ENCODE peak calls at places on chromosome 11, in ten cellular contexts. W, T, F, J, L, A, M, H, Z and Q are unnamed samples.

GRCh38 chr11:47986742-47987141 is 6.4 kb downstream of the PTPRJ start:
- DNase-seq in W (no peak), T (no peak), F (no peak), J (no peak), L (no peak), A (no peak), M (no peak), H (no peak), Z (no peak), Q (no peak)

GRCh38 chr11:66566221-66566620 is 2.2 kb downstream of the CTSF start:
- DNase-seq in W (no peak), T (no peak), F (no peak), J (no peak), L (no peak), A (no peak), M (no peak), H (no peak), Z (no peak), Q (no peak)

GRCh38 chr11:32290783-32291182 is 144.6 kb downstream of the WT1 start:
- DNase-seq in W (no peak), T (no peak), F (no peak), J (no peak), L (no peak), A (no peak), M (no peak), H (no peak), Z (no peak), Q (no peak)

GRCh38 chr11:119863811-119864601 is 135.0 kb upstream of the NECTIN1 start:
- DNase-seq in W (no peak), T (no peak), F (no peak), J (no peak), L (no peak), A (no peak), M (no peak), H (no peak), Z (no peak), Q (no peak)

GRCh38 chr11:33116535-33116934 is 44.7 kb downstream of the CSTF3 start:
- DNase-seq in W (no peak), T (no peak), F (no peak), J (peak), L (peak), A (no peak), M (no peak), H (peak), Z (no peak), Q (no peak)

GRCh38 chr11:65574963-65575567 is 788 bp upstream of the EHBP1L1 start:
- DNase-seq in W (peak), T (no peak), F (no peak), J (no peak), L (no peak), A (no peak), M (no peak), H (no peak), Z (peak), Q (no peak)

GRCh38 chr11:31262761-31263160 is 106.8 kb downstream of the DCDC1 start:
- DNase-seq in W (no peak), T (peak), F (no peak), J (peak), L (peak), A (no peak), M (no peak), H (no peak), Z (no peak), Q (peak)

GRCh38 chr11:35387341-35387982 is 31.9 kb downstream of the SLC1A2 start:
- DNase-seq in W (no peak), T (no peak), F (no peak), J (peak), L (peak), A (no peak), M (no peak), H (peak), Z (no peak), Q (no peak)

GRCh38 chr11:84476581-84476980 is 1150.6 kb downstream of the DLG2 start:
- DNase-seq in W (no peak), T (peak), F (no peak), J (no peak), L (peak), A (no peak), M (no peak), H (no peak), Z (no peak), Q (no peak)

GRCh38 chr11:118005224-118006152 is 19.3 kb downstream of the IL10RA start:
- DNase-seq in W (no peak), T (no peak), F (peak), J (no peak), L (no peak), A (no peak), M (no peak), H (no peak), Z (no peak), Q (no peak)

GRCh38 chr11:134643115-134643514 is 231.1 kb upstream of the B3GAT1 start:
- DNase-seq in W (no peak), T (no peak), F (peak), J (no peak), L (no peak), A (no peak), M (no peak), H (no peak), Z (no peak), Q (no peak)

GRCh38 chr11:46277623-46278386 is at the start of gene CREB3L1:
- DNase-seq in W (peak), T (no peak), F (peak), J (no peak), L (peak), A (no peak), M (no peak), H (no peak), Z (no peak), Q (no peak)

GRCh38 chr11:48088682-48089050 is 108.3 kb downstream of the PTPRJ start:
- DNase-seq in W (no peak), T (no peak), F (no peak), J (peak), L (peak), A (no peak), M (no peak), H (no peak), Z (no peak), Q (no peak)

GRCh38 chr11:65446446-65447277 is 24.1 kb downstream of the NEAT1 start:
- DNase-seq in W (peak), T (no peak), F (peak), J (no peak), L (peak), A (peak), M (peak), H (no peak), Z (peak), Q (no peak)

GRCh38 chr11:102560555-102561011 is 30.0 kb upstream of the MMP7 start:
- DNase-seq in W (no peak), T (peak), F (no peak), J (peak), L (peak), A (peak), M (peak), H (no peak), Z (peak), Q (peak)

GRCh38 chr11:2562181-2562581 is 117.4 kb downstream of the KCNQ1 start:
- DNase-seq in W (peak), T (no peak), F (no peak), J (no peak), L (no peak), A (no peak), M (no peak), H (no peak), Z (no peak), Q (peak)

GRCh38 chr11:121446752-121447156 is 5.4 kb upstream of the SORL1 start:
- DNase-seq in W (no peak), T (no peak), F (no peak), J (no peak), L (peak), A (no peak), M (no peak), H (no peak), Z (no peak), Q (no peak)

GRCh38 chr11:66353762-66354161 is 6.3 kb upstream of the B4GAT1 start:
- DNase-seq in W (peak), T (no peak), F (no peak), J (no peak), L (no peak), A (no peak), M (no peak), H (no peak), Z (no peak), Q (no peak)

GRCh38 chr11:74683279-74683871 is 47.9 kb downstream of the CHRDL2 start:
- DNase-seq in W (peak), T (no peak), F (peak), J (no peak), L (no peak), A (no peak), M (no peak), H (no peak), Z (no peak), Q (no peak)

GRCh38 chr11:12642040-12642439 is 32.2 kb upstream of the TEAD1 start:
- DNase-seq in W (no peak), T (peak), F (no peak), J (no peak), L (peak), A (no peak), M (no peak), H (no peak), Z (no peak), Q (peak)

GRCh38 chr11:68128682-68129327 is 7.6 kb upstream of the CHKA start:
- DNase-seq in W (peak), T (peak), F (peak), J (peak), L (peak), A (no peak), M (no peak), H (no peak), Z (no peak), Q (peak)

GRCh38 chr11:45937916-45938315 is 15.5 kb downstream of the LARGE2 start:
- DNase-seq in W (no peak), T (no peak), F (no peak), J (no peak), L (no peak), A (no peak), M (no peak), H (no peak), Z (no peak), Q (no peak)

GRCh38 chr11:76683496-76684095 is 13.0 kb upstream of the LRRC32 start:
- DNase-seq in W (no peak), T (no peak), F (no peak), J (no peak), L (no peak), A (no peak), M (no peak), H (no peak), Z (no peak), Q (no peak)

GRCh38 chr11:35617687-35618496 is at the start of gene FJX1:
- DNase-seq in W (no peak), T (peak), F (peak), J (peak), L (peak), A (peak), M (peak), H (peak), Z (no peak), Q (peak)

GRCh38 chr11:98955551-98955950 is 65.2 kb upstream of the CNTN5 start:
- DNase-seq in W (no peak), T (no peak), F (no peak), J (no peak), L (no peak), A (no peak), M (no peak), H (no peak), Z (no peak), Q (no peak)

GRCh38 chr11:1877211-1878133 is 14.2 kb downstream of the PRR33 start:
- DNase-seq in W (peak), T (no peak), F (peak), J (no peak), L (peak), A (no peak), M (no peak), H (no peak), Z (no peak), Q (no peak)

GRCh38 chr11:43919852-43920597 is 22.4 kb upstream of the C11orf96 start:
- DNase-seq in W (no peak), T (no peak), F (no peak), J (no peak), L (no peak), A (no peak), M (no peak), H (no peak), Z (no peak), Q (no peak)

GRCh38 chr11:107563702-107564101 is 1.8 kb downstream of the ALKBH8 start:
- DNase-seq in W (no peak), T (no peak), F (no peak), J (peak), L (peak), A (peak), M (peak), H (peak), Z (peak), Q (no peak)
- H3K4me3 ChIP-seq in W (no peak), T (no peak), F (no peak), J (no peak), L (no peak), A (no peak), M (no peak), H (no peak), Z (no peak), Q (no peak)

GRCh38 chr11:111910637-111911562 is 670 bp downstream of the CRYAB start:
- DNase-seq in W (no peak), T (no peak), F (no peak), J (no peak), L (no peak), A (no peak), M (no peak), H (no peak), Z (no peak), Q (no peak)
- H3K4me3 ChIP-seq in W (peak), T (peak), F (no peak), J (no peak), L (no peak), A (no peak), M (peak), H (no peak), Z (peak), Q (peak)

GRCh38 chr11:114362958-114363357 is 37.4 kb downstream of the C11orf71 start:
- DNase-seq in W (no peak), T (no peak), F (no peak), J (no peak), L (no peak), A (no peak), M (no peak), H (no peak), Z (no peak), Q (no peak)

GRCh38 chr11:114367244-114367957 is 32.9 kb downstream of the C11orf71 start:
- DNase-seq in W (no peak), T (no peak), F (no peak), J (no peak), L (no peak), A (no peak), M (no peak), H (no peak), Z (no peak), Q (no peak)

GRCh38 chr11:114368918-114369680 is 31.2 kb downstream of the C11orf71 start:
- DNase-seq in W (no peak), T (no peak), F (no peak), J (no peak), L (no peak), A (no peak), M (no peak), H (no peak), Z (no peak), Q (no peak)

DNA sequence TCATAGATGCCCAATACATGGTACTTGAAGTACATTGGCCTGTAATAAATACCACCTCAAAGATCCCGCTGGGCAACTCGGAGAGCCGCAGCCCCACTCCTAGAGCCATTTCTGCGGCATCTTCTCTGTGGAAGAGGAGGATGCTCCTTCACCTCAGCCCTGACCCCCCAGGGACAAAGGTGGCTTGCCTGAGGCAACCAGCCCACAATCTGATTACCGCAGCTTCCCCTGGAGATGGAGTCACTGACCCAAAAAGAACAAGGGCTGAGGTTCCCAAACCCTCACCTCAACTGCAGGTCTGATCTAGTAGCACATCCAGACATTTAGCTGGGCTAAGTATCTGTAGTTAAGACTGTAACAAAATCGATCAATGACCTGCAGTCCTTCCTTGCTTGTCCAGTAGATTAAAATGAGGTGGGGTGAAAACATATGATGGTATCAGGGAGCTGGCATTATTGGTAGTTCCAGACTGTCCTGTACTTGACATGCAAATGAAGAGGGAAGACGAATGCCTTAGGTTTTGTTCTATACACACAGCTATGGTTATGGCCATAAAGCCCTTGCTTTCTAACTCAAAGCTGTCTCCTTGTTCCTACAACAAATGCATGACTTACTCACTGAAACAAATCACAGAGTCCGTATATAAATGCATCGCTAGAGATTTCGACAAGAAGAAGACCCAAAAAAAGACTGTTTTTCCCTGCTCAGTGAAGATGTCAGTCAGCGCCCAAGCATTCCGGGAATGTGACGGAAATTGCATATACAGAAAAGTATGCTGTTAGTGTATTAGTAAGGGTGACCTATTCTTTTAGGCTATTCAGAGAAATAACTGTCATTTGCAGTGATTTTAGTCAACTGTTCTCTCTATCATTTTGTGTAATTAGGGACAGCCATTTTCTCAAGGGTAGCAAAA is 33.7 kb downstream of the C11orf71 start:
- DNase-seq in W (no peak), T (peak), F (no peak), J (peak), L (peak), A (no peak), M (no peak), H (peak), Z (no peak), Q (peak)
- H3K4me3 ChIP-seq in W (no peak), T (peak), F (no peak), J (no peak), L (no peak), A (no peak), M (no peak), H (no peak), Z (no peak), Q (no peak)

GRCh38 chr11:18768472-18768901 is 23.1 kb downstream of the PTPN5 start:
- DNase-seq in W (no peak), T (no peak), F (no peak), J (no peak), L (no peak), A (peak), M (no peak), H (no peak), Z (no peak), Q (no peak)
- H3K4me3 ChIP-seq in W (no peak), T (no peak), F (no peak), J (no peak), L (no peak), A (no peak), M (no peak), H (no peak), Z (no peak), Q (no peak)

GRCh38 chr11:17209939-17210245 is 2.1 kb upstream of the PIK3C2A start:
- DNase-seq in W (no peak), T (no peak), F (no peak), J (no peak), L (no peak), A (no peak), M (no peak), H (no peak), Z (no peak), Q (no peak)
- H3K4me3 ChIP-seq in W (no peak), T (no peak), F (no peak), J (no peak), L (no peak), A (no peak), M (no peak), H (no peak), Z (no peak), Q (no peak)

GRCh38 chr11:128476031-128476430 is 111.3 kb downstream of the ETS1 start:
- DNase-seq in W (no peak), T (no peak), F (no peak), J (no peak), L (no peak), A (no peak), M (no peak), H (no peak), Z (no peak), Q (no peak)

GRCh38 chr11:128477811-128478210 is 109.5 kb downstream of the ETS1 start:
- DNase-seq in W (no peak), T (no peak), F (no peak), J (no peak), L (no peak), A (no peak), M (no peak), H (no peak), Z (no peak), Q (no peak)

GRCh38 chr11:128474036-128474874 is 113.1 kb downstream of the ETS1 start:
- DNase-seq in W (no peak), T (no peak), F (no peak), J (no peak), L (no peak), A (no peak), M (no peak), H (no peak), Z (no peak), Q (no peak)

GRCh38 chr11:128478305-128478704 is 109.1 kb downstream of the ETS1 start:
- DNase-seq in W (no peak), T (no peak), F (no peak), J (no peak), L (no peak), A (no peak), M (no peak), H (no peak), Z (no peak), Q (no peak)

DNA sequence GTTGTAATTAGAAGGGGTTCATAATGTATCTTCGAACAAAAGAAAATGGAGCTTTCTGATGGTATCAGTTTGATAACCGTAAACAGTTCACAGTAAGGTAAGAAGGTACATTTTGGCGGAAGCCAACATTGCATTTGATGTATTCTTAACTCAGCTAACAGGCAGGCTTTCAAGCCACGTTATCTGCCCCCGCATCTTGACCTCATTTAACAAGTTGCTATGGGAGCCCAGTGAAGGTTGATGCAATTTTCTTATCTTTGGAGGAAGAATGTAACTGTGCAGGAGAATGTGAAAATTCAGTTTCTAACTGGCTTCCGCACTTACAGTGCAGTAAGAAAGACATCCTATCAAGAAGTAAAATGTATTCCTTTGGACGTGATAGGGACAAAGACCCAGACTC is 110.6 kb downstream of the ETS1 start:
- DNase-seq in W (no peak), T (no peak), F (no peak), J (no peak), L (no peak), A (no peak), M (no peak), H (no peak), Z (peak), Q (no peak)
- H3K4me3 ChIP-seq in W (no peak), T (no peak), F (no peak), J (no peak), L (no peak), A (no peak), M (no peak), H (no peak), Z (no peak), Q (no peak)

GRCh38 chr11:61957028-61957770 is 7.0 kb downstream of the BEST1 start:
- DNase-seq in W (no peak), T (no peak), F (peak), J (no peak), L (no peak), A (no peak), M (no peak), H (no peak), Z (no peak), Q (no peak)
- H3K4me3 ChIP-seq in W (no peak), T (no peak), F (no peak), J (no peak), L (no peak), A (no peak), M (no peak), H (no peak), Z (no peak), Q (no peak)

GRCh38 chr11:128494418-128495332 is 92.7 kb downstream of the ETS1 start:
- DNase-seq in W (no peak), T (no peak), F (no peak), J (no peak), L (no peak), A (no peak), M (no peak), H (no peak), Z (no peak), Q (no peak)

GRCh38 chr11:128493570-128493965 is 93.8 kb downstream of the ETS1 start:
- DNase-seq in W (no peak), T (no peak), F (no peak), J (no peak), L (peak), A (no peak), M (no peak), H (no peak), Z (no peak), Q (no peak)

GRCh38 chr11:128491195-128491936 is 96.0 kb downstream of the ETS1 start:
- DNase-seq in W (no peak), T (no peak), F (no peak), J (no peak), L (no peak), A (no peak), M (no peak), H (no peak), Z (no peak), Q (no peak)

GRCh38 chr11:128492461-128492860 is 94.9 kb downstream of the ETS1 start:
- DNase-seq in W (no peak), T (no peak), F (no peak), J (no peak), L (no peak), A (no peak), M (no peak), H (no peak), Z (no peak), Q (no peak)

GRCh38 chr11:128492903-128493569 is 94.3 kb downstream of the ETS1 start:
- DNase-seq in W (no peak), T (no peak), F (no peak), J (no peak), L (no peak), A (no peak), M (no peak), H (no peak), Z (no peak), Q (no peak)
- H3K4me3 ChIP-seq in W (no peak), T (no peak), F (no peak), J (no peak), L (no peak), A (no peak), M (no peak), H (no peak), Z (no peak), Q (no peak)